ENCODE peak calls at places on chromosome 18, in eight cellular contexts. D is HTR-8/SVneo; V is stimulated activated CD4-positive, alpha-beta T cell treated with anti-CD3 and anti-CD28 coated beads, Interleukin-1b, Interleukin-23, amount 100 ng/mL, for 1 hour; B is astrocyte of the hippocampus; E is H7; X is activated naive CD4-positive, alpha-beta T cell treated with anti-CD3 and anti-CD28 coated beads for 36 hours; U is cardiac fibroblast; G is T-cell. O is an unnamed sample.

GRCh38 chr18:1865869-1866268 is 705.4 kb downstream of the METTL4 start:
- DNase-seq in X (no peak), D (no peak), U (no peak), E (no peak), B (no peak), G (no peak), V (no peak), O (no peak)

GRCh38 chr18:34709104-34709503 is 994 bp upstream of the DTNA start:
- DNase-seq in V (no peak), G (no peak), X (no peak), B (peak), E (no peak), D (no peak), U (peak), O (no peak)

GRCh38 chr18:26192233-26192632 is 34.0 kb upstream of the TAF4B start:
- DNase-seq in E (no peak), V (no peak), U (no peak), X (no peak), G (no peak), D (no peak), B (no peak), O (no peak)

GRCh38 chr18:44067201-44067600 is 613.5 kb upstream of the SETBP1 start:
- DNase-seq in X (no peak), U (no peak), D (no peak), E (no peak), B (no peak), G (no peak), V (no peak), O (no peak)

GRCh38 chr18:40877096-40877495 is 1077.9 kb upstream of the PIK3C3 start:
- DNase-seq in G (no peak), X (no peak), V (no peak), E (no peak), D (peak), B (peak), U (peak), O (peak)

GRCh38 chr18:43013489-43013888 is 102.0 kb downstream of the RIT2 start:
- DNase-seq in X (no peak), G (no peak), D (no peak), E (no peak), V (no peak), B (peak), U (peak), O (no peak)

GRCh38 chr18:65380571-65380970 is 370.2 kb upstream of the CDH7 start:
- DNase-seq in E (no peak), G (no peak), D (no peak), V (no peak), B (no peak), U (no peak), X (no peak), O (no peak)

GRCh38 chr18:2337552-2338141 is 233.7 kb downstream of the METTL4 start:
- DNase-seq in D (no peak), B (no peak), X (peak), E (peak), G (peak), V (peak), U (peak), O (peak)

GRCh38 chr18:76875390-76876330 is 53.3 kb downstream of the ZNF236 start:
- DNase-seq in X (peak), D (no peak), E (peak), U (peak), G (peak), B (peak), V (peak), O (no peak)

GRCh38 chr18:70672581-70672980 is 383.7 kb downstream of the SOCS6 start:
- DNase-seq in V (no peak), X (peak), G (no peak), B (no peak), E (no peak), D (no peak), U (no peak), O (no peak)

GRCh38 chr18:46071894-46072867 is at the start of gene PSTPIP2:
- DNase-seq in D (peak), X (peak), G (peak), E (peak), B (peak), U (peak), V (peak), O (no peak)

GRCh38 chr18:66495844-66496243 is 108.0 kb downstream of the CDH19 start:
- DNase-seq in D (no peak), U (peak), B (peak), E (peak), X (peak), G (no peak), V (no peak), O (no peak)

GRCh38 chr18:28995319-28995718 is 818.4 kb upstream of the CDH2 start:
- DNase-seq in D (no peak), G (no peak), U (peak), E (peak), V (no peak), X (no peak), B (no peak), O (no peak)

GRCh38 chr18:78996741-78997490 is 17.3 kb downstream of the SALL3 start:
- DNase-seq in E (peak), X (no peak), V (no peak), D (no peak), U (no peak), G (no peak), B (no peak), O (no peak)

GRCh38 chr18:615773-616172 is 19.0 kb downstream of the CLUL1 start:
- DNase-seq in D (no peak), E (no peak), G (no peak), V (no peak), B (no peak), X (no peak), U (no peak), O (no peak)

GRCh38 chr18:2627821-2628276 is 27.7 kb upstream of the SMCHD1 start:
- DNase-seq in X (peak), D (no peak), U (peak), B (no peak), G (no peak), V (no peak), E (no peak), O (no peak)

O was measured in SK-N-MC.